ENCODE peak calls at places on chromosomes 6 and 20, in six cellular contexts. One of them, this sample, is unnamed.

GRCh38 chr6:134080171-134080795 is 27.9 kb upstream of the SLC2A12 start:
- DNase-seq in AG09319: no peak
- DNase-seq in neural progenitor cell: no peak
- DNase-seq in foreskin keratinocyte: peak; percentile 55
- DNase-seq in HFFc6: no peak
- DNase-seq in GM13976: no peak
- DNase-seq in this sample: no peak

GRCh38 chr20:36179170-36179945 is 24.8 kb downstream of the EPB41L1 start:
- DNase-seq in AG09319: no peak
- DNase-seq in neural progenitor cell: peak; percentile 88
- DNase-seq in foreskin keratinocyte: no peak
- DNase-seq in GM13976: no peak
- DNase-seq in HFFc6: no peak
- DNase-seq in this sample: no peak

GRCh38 chr20:2101057-2101934 is at the start of gene STK35:
- DNase-seq in HFFc6: no peak
- DNase-seq in neural progenitor cell: no peak
- DNase-seq in foreskin keratinocyte: peak; percentile 32
- DNase-seq in GM13976: peak; percentile 86
- DNase-seq in AG09319: no peak
- DNase-seq in this sample: peak; percentile 88

GRCh38 chr6:165468836-165469235 is 159.4 kb upstream of the C6orf118 start:
- DNase-seq in GM13976: no peak
- DNase-seq in foreskin keratinocyte: no peak
- DNase-seq in HFFc6: no peak
- DNase-seq in neural progenitor cell: no peak
- DNase-seq in AG09319: no peak
- DNase-seq in this sample: no peak

GRCh38 chr20:958936-959815 is 42.9 kb downstream of the RSPO4 start:
- DNase-seq in neural progenitor cell: peak; percentile 23
- DNase-seq in foreskin keratinocyte: no peak
- DNase-seq in HFFc6: no peak
- DNase-seq in AG09319: no peak
- DNase-seq in GM13976: no peak
- DNase-seq in this sample: no peak

GRCh38 chr6:167495506-167496391 is 170.9 kb downstream of the TTLL2 start:
- DNase-seq in GM13976: no peak
- DNase-seq in AG09319: no peak
- DNase-seq in neural progenitor cell: peak; percentile 33
- DNase-seq in foreskin keratinocyte: no peak
- DNase-seq in HFFc6: no peak
- DNase-seq in this sample: no peak

GRCh38 chr6:44058617-44059358 is 68.5 kb downstream of the MRPL14 start:
- DNase-seq in HFFc6: peak; percentile 99
- DNase-seq in AG09319: peak; percentile 98
- DNase-seq in foreskin keratinocyte: peak; percentile 96
- DNase-seq in neural progenitor cell: no peak
- DNase-seq in GM13976: peak; percentile 85
- DNase-seq in this sample: no peak

GRCh38 chr6:125259354-125259736 is 42.4 kb downstream of the HDDC2 start:
- DNase-seq in GM13976: no peak
- DNase-seq in neural progenitor cell: no peak
- DNase-seq in AG09319: no peak
- DNase-seq in foreskin keratinocyte: no peak
- DNase-seq in HFFc6: peak; percentile 27
- DNase-seq in this sample: no peak

GRCh38 chr20:39108746-39109145 is 146.6 kb downstream of the DHX35 start:
- DNase-seq in foreskin keratinocyte: peak; percentile 19
- DNase-seq in AG09319: no peak
- DNase-seq in neural progenitor cell: no peak
- DNase-seq in HFFc6: peak; percentile 52
- DNase-seq in GM13976: no peak
- DNase-seq in this sample: no peak

GRCh38 chr20:55273149-55273548 is 732.2 kb downstream of the CBLN4 start:
- DNase-seq in AG09319: no peak
- DNase-seq in neural progenitor cell: no peak
- DNase-seq in GM13976: no peak
- DNase-seq in foreskin keratinocyte: no peak
- DNase-seq in HFFc6: no peak
- DNase-seq in this sample: no peak

GRCh38 chr6:5813625-5814027 is 193.1 kb downstream of the NRN1 start:
- DNase-seq in AG09319: no peak
- DNase-seq in foreskin keratinocyte: no peak
- DNase-seq in neural progenitor cell: no peak
- DNase-seq in HFFc6: no peak
- DNase-seq in GM13976: no peak
- DNase-seq in this sample: no peak

GRCh38 chr6:92315312-92315711 is 1104.0 kb downstream of the EPHA7 start:
- DNase-seq in neural progenitor cell: no peak
- DNase-seq in HFFc6: no peak
- DNase-seq in GM13976: no peak
- DNase-seq in foreskin keratinocyte: no peak
- DNase-seq in AG09319: no peak
- DNase-seq in this sample: no peak

GRCh38 chr6:81075974-81076373 is 676.5 kb downstream of the TENT5A start:
- DNase-seq in HFFc6: no peak
- DNase-seq in foreskin keratinocyte: no peak
- DNase-seq in AG09319: no peak
- DNase-seq in GM13976: no peak
- DNase-seq in neural progenitor cell: peak; percentile 77
- DNase-seq in this sample: no peak

GRCh38 chr6:52975580-52975979 is 19.5 kb downstream of the GSTA4 start:
- DNase-seq in neural progenitor cell: no peak
- DNase-seq in AG09319: peak; percentile 56
- DNase-seq in GM13976: no peak
- DNase-seq in HFFc6: peak; percentile 42
- DNase-seq in foreskin keratinocyte: no peak
- DNase-seq in this sample: no peak

GRCh38 chr6:100176321-100176950 is 182.4 kb upstream of the MCHR2 start:
- DNase-seq in AG09319: peak; percentile 30
- DNase-seq in GM13976: no peak
- DNase-seq in neural progenitor cell: peak; percentile 54
- DNase-seq in HFFc6: peak; percentile 72
- DNase-seq in foreskin keratinocyte: peak; percentile 10
- DNase-seq in this sample: no peak

GRCh38 chr6:71333050-71333449 is 44.4 kb downstream of the OGFRL1 start:
- DNase-seq in GM13976: no peak
- DNase-seq in foreskin keratinocyte: no peak
- DNase-seq in AG09319: no peak
- DNase-seq in HFFc6: no peak
- DNase-seq in neural progenitor cell: no peak
- DNase-seq in this sample: no peak

GRCh38 chr6:28896505-28897392 is 27.0 kb downstream of the TRIM27 start:
- DNase-seq in neural progenitor cell: peak; percentile 77
- DNase-seq in HFFc6: peak; percentile 65
- DNase-seq in GM13976: peak; percentile 63
- DNase-seq in AG09319: no peak
- DNase-seq in foreskin keratinocyte: peak; percentile 33
- DNase-seq in this sample: peak; percentile 87

GRCh38 chr20:10864076-10864672 is 190.4 kb upstream of the JAG1 start:
- DNase-seq in GM13976: no peak
- DNase-seq in AG09319: peak; percentile 38
- DNase-seq in HFFc6: no peak
- DNase-seq in foreskin keratinocyte: peak; percentile 61
- DNase-seq in neural progenitor cell: no peak
- DNase-seq in this sample: no peak

GRCh38 chr20:45044601-45045000 is 56.3 kb downstream of the KCNS1 start:
- DNase-seq in HFFc6: no peak
- DNase-seq in AG09319: no peak
- DNase-seq in foreskin keratinocyte: no peak
- DNase-seq in GM13976: no peak
- DNase-seq in neural progenitor cell: no peak
- DNase-seq in this sample: no peak

GRCh38 chr20:3911956-3912355 is 22.8 kb downstream of the PANK2 start:
- DNase-seq in GM13976: no peak
- DNase-seq in foreskin keratinocyte: no peak
- DNase-seq in AG09319: no peak
- DNase-seq in neural progenitor cell: no peak
- DNase-seq in HFFc6: no peak
- DNase-seq in this sample: no peak

GRCh38 chr20:50379049-50379990 is 130.9 kb upstream of the PTPN1 start:
- DNase-seq in foreskin keratinocyte: no peak
- DNase-seq in AG09319: peak; percentile 79
- DNase-seq in neural progenitor cell: no peak
- DNase-seq in HFFc6: peak; percentile 83
- DNase-seq in GM13976: no peak
- DNase-seq in this sample: no peak

GRCh38 chr6:110703906-110704594 is 111.2 kb downstream of the CDK19 start:
- DNase-seq in AG09319: no peak
- DNase-seq in foreskin keratinocyte: no peak
- DNase-seq in HFFc6: no peak
- DNase-seq in GM13976: no peak
- DNase-seq in neural progenitor cell: no peak
- DNase-seq in this sample: no peak

GRCh38 chr6:134925800-134926199 is 24.1 kb downstream of the ALDH8A1 start:
- DNase-seq in neural progenitor cell: no peak
- DNase-seq in AG09319: no peak
- DNase-seq in foreskin keratinocyte: peak; percentile 86
- DNase-seq in GM13976: no peak
- DNase-seq in HFFc6: peak; percentile 63
- DNase-seq in this sample: no peak

GRCh38 chr6:49550413-49551125 is at the start of gene C6orf141:
- DNase-seq in foreskin keratinocyte: no peak
- DNase-seq in neural progenitor cell: peak; percentile 91
- DNase-seq in AG09319: no peak
- DNase-seq in HFFc6: no peak
- DNase-seq in GM13976: peak; percentile 65
- DNase-seq in this sample: no peak

GRCh38 chr6:129309154-129309553 is 400.8 kb downstream of the ARHGAP18 start:
- DNase-seq in foreskin keratinocyte: no peak
- DNase-seq in GM13976: no peak
- DNase-seq in AG09319: no peak
- DNase-seq in neural progenitor cell: no peak
- DNase-seq in HFFc6: no peak
- DNase-seq in this sample: no peak

GRCh38 chr6:11772109-11772830 is 6.3 kb downstream of the ADTRP start:
- DNase-seq in AG09319: peak; percentile 82
- DNase-seq in neural progenitor cell: no peak
- DNase-seq in HFFc6: peak; percentile 94
- DNase-seq in GM13976: no peak
- DNase-seq in foreskin keratinocyte: peak; percentile 96
- DNase-seq in this sample: no peak

GRCh38 chr6:24690561-24690960 is 23.7 kb downstream of the ACOT13 start:
- DNase-seq in GM13976: no peak
- DNase-seq in foreskin keratinocyte: no peak
- DNase-seq in neural progenitor cell: no peak
- DNase-seq in HFFc6: no peak
- DNase-seq in AG09319: no peak
- DNase-seq in this sample: no peak

DNA sequence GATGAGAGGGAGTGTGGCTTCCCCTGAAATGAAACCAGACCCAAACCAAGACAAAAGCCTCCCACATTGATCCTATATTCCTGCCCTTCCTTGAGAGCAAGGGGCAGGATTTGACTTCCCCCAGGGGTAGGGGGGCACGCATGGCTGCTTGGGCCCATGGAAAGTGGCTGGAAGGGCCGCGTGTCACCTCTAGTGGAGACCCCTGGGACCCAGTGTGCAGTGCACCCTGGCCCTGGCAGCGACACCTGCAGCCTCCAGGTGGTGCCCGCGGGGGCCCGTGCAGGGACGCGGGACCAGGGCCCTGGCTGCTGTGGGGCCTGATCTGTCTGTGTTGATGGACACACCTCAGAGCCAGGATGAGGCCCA is 18.0 kb upstream of the SLCO4A1 start:
- DNase-seq in neural progenitor cell: no peak
- DNase-seq in AG09319: no peak
- DNase-seq in GM13976: peak; percentile 81
- DNase-seq in foreskin keratinocyte: no peak
- DNase-seq in HFFc6: no peak
- DNase-seq in this sample: no peak
- TF ChIP-seq CTCF in neural progenitor cell: peak; percentile 16
- TF ChIP-seq CTCF in AG09319: no peak
- TF ChIP-seq CTCF in GM13976: peak; percentile 35
- TF ChIP-seq CTCF in foreskin keratinocyte: peak; percentile 30
- TF ChIP-seq CTCF in HFFc6: no peak
- TF ChIP-seq CTCF in this sample: no peak

GRCh38 chr6:159298840-159299239 is 129.6 kb downstream of the FNDC1 start:
- DNase-seq in neural progenitor cell: no peak
- DNase-seq in AG09319: no peak
- DNase-seq in foreskin keratinocyte: no peak
- DNase-seq in GM13976: no peak
- DNase-seq in HFFc6: no peak
- DNase-seq in this sample: no peak
- TF ChIP-seq CTCF in neural progenitor cell: no peak
- TF ChIP-seq CTCF in AG09319: no peak
- TF ChIP-seq CTCF in foreskin keratinocyte: no peak
- TF ChIP-seq CTCF in GM13976: no peak
- TF ChIP-seq CTCF in HFFc6: no peak
- TF ChIP-seq CTCF in this sample: no peak

GRCh38 chr6:87155272-87155919 is at the start of gene ZNF292:
- DNase-seq in HFFc6: peak; percentile 96
- DNase-seq in foreskin keratinocyte: peak; percentile 94
- DNase-seq in neural progenitor cell: peak; percentile 96
- DNase-seq in AG09319: peak; percentile 92
- DNase-seq in GM13976: peak; percentile 94
- DNase-seq in this sample: peak; percentile 98

GRCh38 chr6:87154641-87155271 is 609 bp upstream of the ZNF292 start:
- DNase-seq in GM13976: peak; percentile 82
- DNase-seq in HFFc6: peak; percentile 87
- DNase-seq in foreskin keratinocyte: peak; percentile 76
- DNase-seq in neural progenitor cell: no peak
- DNase-seq in AG09319: no peak
- DNase-seq in this sample: no peak

GRCh38 chr6:87151786-87152527 is 3.4 kb upstream of the ZNF292 start:
- DNase-seq in AG09319: no peak
- DNase-seq in neural progenitor cell: peak; percentile 76
- DNase-seq in GM13976: peak; percentile 73
- DNase-seq in HFFc6: peak; percentile 41
- DNase-seq in foreskin keratinocyte: peak; percentile 14
- DNase-seq in this sample: no peak

GRCh38 chr6:87152528-87152950 is 2.8 kb upstream of the ZNF292 start:
- DNase-seq in GM13976: no peak
- DNase-seq in neural progenitor cell: peak; percentile 39
- DNase-seq in AG09319: no peak
- DNase-seq in HFFc6: no peak
- DNase-seq in foreskin keratinocyte: no peak
- DNase-seq in this sample: no peak

GRCh38 chr6:87155920-87156600 is 695 bp downstream of the ZNF292 start:
- DNase-seq in foreskin keratinocyte: peak; percentile 44
- DNase-seq in neural progenitor cell: peak; percentile 95
- DNase-seq in GM13976: peak; percentile 47
- DNase-seq in AG09319: no peak
- DNase-seq in HFFc6: peak; percentile 32
- DNase-seq in this sample: peak; percentile 68
- TF ChIP-seq CTCF in foreskin keratinocyte: no peak
- TF ChIP-seq CTCF in neural progenitor cell: no peak
- TF ChIP-seq CTCF in GM13976: no peak
- TF ChIP-seq CTCF in AG09319: no peak
- TF ChIP-seq CTCF in HFFc6: no peak
- TF ChIP-seq CTCF in this sample: no peak

DNA sequence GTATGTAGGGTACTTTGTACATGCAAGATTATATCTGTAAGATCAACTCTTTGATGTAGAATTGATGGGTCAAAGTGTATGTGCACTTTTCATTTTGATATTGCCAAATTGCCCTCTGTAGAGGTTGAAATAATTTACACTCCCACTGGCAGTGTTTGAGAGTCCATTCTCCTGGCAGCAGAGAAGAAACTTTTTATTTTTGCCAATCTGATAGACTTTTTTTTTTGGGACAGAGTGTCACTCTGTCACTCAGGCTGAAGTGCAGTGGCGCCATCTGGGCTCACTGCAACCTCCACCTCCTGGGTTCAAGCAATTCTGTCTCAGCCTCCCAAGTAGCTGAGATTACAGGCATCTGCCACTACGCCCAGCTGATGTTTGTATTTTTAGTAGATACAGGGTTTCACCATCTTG is 199.2 kb downstream of the ZFAND3 start:
- DNase-seq in HFFc6: no peak
- DNase-seq in GM13976: no peak
- DNase-seq in AG09319: no peak
- DNase-seq in foreskin keratinocyte: no peak
- DNase-seq in neural progenitor cell: no peak
- DNase-seq in this sample: no peak
- TF ChIP-seq CTCF in HFFc6: peak; percentile 17
- TF ChIP-seq CTCF in GM13976: no peak
- TF ChIP-seq CTCF in AG09319: no peak
- TF ChIP-seq CTCF in foreskin keratinocyte: peak; percentile 18
- TF ChIP-seq CTCF in neural progenitor cell: peak; percentile 31
- TF ChIP-seq CTCF in this sample: no peak

This sample was measured in osteocyte.